ENCODE peak calls at places on chromosomes 13 and 19, in seven cellular contexts. T is effector memory CD4-positive, alpha-beta T cell; E is thyroid gland; C is ascending aorta; B is psoas muscle; S is aorta; X is fibroblast of lung. M is an unnamed sample. For H3K27me3, the result is how much of the 10 kb centered on the place peaks cover.

GRCh38 chr13:81779896-81780295 is 1439.0 kb upstream of the SPRY2 start:
- DNase-seq in X (no peak), C (no peak), B (no peak), T (no peak), S (no peak), E (no peak), M (no peak)

GRCh38 chr13:109568273-109568900 is 218.0 kb downstream of the IRS2 start:
- DNase-seq in B (no peak), T (no peak), S (no peak), X (peak), C (no peak), E (no peak), M (no peak)

GRCh38 chr19:54465367-54466109 is 2.0 kb upstream of the LENG9 start:
- DNase-seq in E (no peak), C (peak), S (peak), B (peak), X (no peak), T (no peak), M (no peak)

GRCh38 chr13:44306401-44307192 is 67.0 kb upstream of the SERP2 start:
- DNase-seq in C (peak), X (peak), B (no peak), T (no peak), S (peak), E (no peak), M (no peak)

GRCh38 chr19:12802267-12803106 is 618 bp downstream of the THSD8 start:
- DNase-seq in C (no peak), E (no peak), S (no peak), X (no peak), T (no peak), B (peak), M (no peak)

GRCh38 chr13:110294146-110294545 is 12.8 kb downstream of the COL4A1 start:
- DNase-seq in E (no peak), C (peak), S (no peak), B (no peak), X (peak), T (no peak), M (no peak)

GRCh38 chr19:19613456-19613855 is 5.0 kb downstream of the PBX4 start:
- DNase-seq in E (no peak), S (no peak), C (no peak), X (no peak), B (no peak), T (no peak), M (no peak)

GRCh38 chr19:42762782-42763181 is 2.7 kb downstream of the PSG8 start:
- DNase-seq in E (no peak), S (no peak), T (no peak), B (no peak), C (no peak), X (no peak), M (no peak)

GRCh38 chr13:94886191-94886590 is 173.8 kb upstream of the SOX21 start:
- DNase-seq in S (no peak), E (no peak), X (no peak), C (no peak), B (no peak), T (no peak), M (no peak)

GRCh38 chr19:46357846-46358583 is 11.1 kb downstream of the PPP5C start:
- DNase-seq in T (no peak), X (no peak), B (no peak), S (peak), E (no peak), C (no peak), M (no peak)

GRCh38 chr13:75550159-75550567 is 572 bp downstream of the UCHL3 start:
- DNase-seq in E (peak), T (no peak), B (no peak), C (peak), S (no peak), X (peak), M (no peak)

GRCh38 chr19:14530505-14530904 is 1.1 kb downstream of the TECR start:
- DNase-seq in C (no peak), X (no peak), S (no peak), T (no peak), E (no peak), B (no peak), M (no peak)
- H3K27ac ChIP-seq in C (no peak), X (no peak), S (no peak), T (peak), E (peak), B (peak), M (peak)

DNA sequence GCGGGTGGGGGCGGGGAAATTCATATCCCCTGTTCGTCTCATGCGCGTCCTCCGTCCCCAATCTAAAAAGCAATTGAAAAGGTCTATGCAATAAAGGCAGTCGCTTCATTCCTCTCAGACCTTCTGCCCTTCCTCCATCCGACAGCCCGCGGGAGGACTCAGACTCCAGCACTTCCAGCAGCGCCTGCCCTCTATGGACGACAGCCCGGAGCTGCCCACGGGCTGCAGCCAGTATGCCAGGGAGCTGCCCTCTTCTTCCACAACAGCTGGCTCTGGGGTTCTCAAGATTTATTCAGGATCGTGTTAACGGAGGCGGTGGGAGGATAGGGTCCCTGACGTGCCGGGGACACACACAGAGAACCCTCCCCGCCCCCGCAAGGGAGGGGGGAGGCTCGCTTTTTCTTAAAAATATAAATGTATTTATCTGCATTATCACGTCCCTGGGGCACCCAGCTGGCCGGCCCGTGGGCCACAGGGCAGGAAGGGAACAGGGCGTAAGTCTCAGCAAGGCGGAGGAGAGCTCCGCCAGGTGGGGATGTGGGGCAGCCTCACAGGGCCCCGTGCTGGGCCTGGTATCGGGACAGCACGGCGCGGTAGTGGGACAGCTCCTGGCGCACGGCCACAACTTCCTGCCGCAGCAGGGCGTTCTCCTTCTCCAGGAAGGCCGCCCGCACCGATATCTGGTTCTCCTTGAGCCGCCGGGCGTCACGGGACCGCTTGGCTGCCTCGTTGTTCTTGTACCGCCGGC is 6.7 kb downstream of the DBP start:
- DNase-seq in B (peak), X (peak), E (peak), T (no peak), S (peak), C (peak), M (no peak)
- H3K4me3 ChIP-seq in B (peak), X (no peak), E (no peak), T (no peak), S (no peak), C (peak), M (no peak)

GRCh38 chr19:17681505-17682125 is 6.5 kb downstream of the UNC13A start:
- DNase-seq in S (peak), X (peak), B (no peak), E (no peak), C (peak), T (no peak), M (no peak)

GRCh38 chr19:17678836-17679235 is 9.3 kb downstream of the UNC13A start:
- DNase-seq in E (no peak), C (no peak), T (no peak), X (no peak), B (no peak), S (no peak), M (no peak)

GRCh38 chr19:17682273-17682672 is 5.9 kb downstream of the UNC13A start:
- DNase-seq in E (no peak), C (no peak), T (no peak), X (no peak), S (no peak), B (no peak), M (no peak)

GRCh38 chr19:17680235-17680722 is 7.9 kb downstream of the UNC13A start:
- DNase-seq in X (peak), S (peak), E (peak), T (peak), C (peak), B (peak), M (peak)

DNA sequence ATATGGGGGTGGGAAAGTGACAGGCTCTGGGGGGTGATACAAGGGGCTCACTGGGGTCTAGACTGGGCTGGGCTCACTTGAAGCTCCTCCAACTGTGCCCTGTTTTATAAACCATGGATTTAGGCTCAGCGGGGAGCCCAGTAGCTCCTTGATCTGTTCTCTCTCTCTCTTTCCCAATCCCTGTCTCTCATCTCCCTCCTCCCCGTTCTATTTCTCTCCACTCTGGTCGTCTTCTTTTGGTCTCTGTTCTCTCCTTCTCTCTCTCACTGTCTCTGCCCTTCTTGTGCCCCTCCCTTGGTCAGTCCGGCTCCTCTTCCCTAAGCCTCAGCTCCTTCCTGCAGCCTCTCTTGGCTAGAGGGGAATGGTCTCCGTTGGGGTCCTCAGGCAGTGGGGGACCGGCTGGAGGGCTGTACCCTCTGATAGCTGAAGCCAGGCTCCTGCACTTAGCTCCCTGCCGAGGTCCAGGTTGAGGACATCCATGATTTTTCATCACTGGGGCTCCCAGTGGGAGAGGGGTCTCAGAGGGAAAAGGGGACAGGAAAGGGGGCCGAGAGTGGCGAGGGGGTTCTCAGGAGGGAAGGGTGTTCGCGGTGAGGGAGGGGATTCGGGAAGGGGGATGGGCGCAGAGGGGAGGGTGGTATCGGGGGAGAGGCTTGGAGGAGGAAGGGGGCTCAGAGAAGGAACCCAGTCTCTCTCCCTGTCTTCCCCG is 8.5 kb downstream of the UNC13A start:
- DNase-seq in T (no peak), X (no peak), C (no peak), B (no peak), S (no peak), E (no peak), M (no peak)
- H3K27me3 ChIP-seq in T (under half), X (under half), C (under half), B (under half), S (under half), E (under half), M (under half)

GRCh38 chr13:99323488-99323887 is 16.3 kb upstream of the GPR183 start:
- DNase-seq in C (no peak), B (no peak), T (no peak), S (no peak), E (no peak), X (no peak), M (no peak)
- H3K27ac ChIP-seq in C (no peak), B (no peak), T (peak), S (no peak), E (no peak), X (no peak), M (peak)

GRCh38 chr19:17183858-17184271 is 31.3 kb upstream of the USE1 start:
- DNase-seq in S (no peak), E (no peak), X (no peak), T (no peak), C (no peak), B (no peak), M (peak)
- H3K4me3 ChIP-seq in S (no peak), E (no peak), X (no peak), T (peak), C (no peak), B (no peak), M (peak)